ENCODE peak calls at places on chromosomes 3 and 15, in seven cellular contexts. D, O, Q, F, L, A and M are unnamed samples.

GRCh38 chr15:57861039-57861638 is 154.6 kb downstream of the POLR2M start:
- DNase-seq in D (peak), O (peak), Q (peak), F (peak), L (peak), A (peak), M (no peak)

GRCh38 chr3:140421884-140422283 is 256.0 kb upstream of the TRIM42 start:
- DNase-seq in D (no peak), O (no peak), Q (no peak), F (no peak), L (no peak), A (no peak), M (no peak)

GRCh38 chr15:27427386-27427785 is 456.4 kb downstream of the GABRG3 start:
- DNase-seq in D (no peak), O (no peak), Q (no peak), F (no peak), L (no peak), A (no peak), M (no peak)

GRCh38 chr15:66832679-66833078 is 130.6 kb downstream of the SMAD6 start:
- DNase-seq in D (no peak), O (no peak), Q (no peak), F (no peak), L (no peak), A (no peak), M (no peak)

GRCh38 chr15:64930778-64931240 is 19.1 kb downstream of the ANKDD1A start:
- DNase-seq in D (no peak), O (no peak), Q (no peak), F (no peak), L (no peak), A (no peak), M (peak)

GRCh38 chr3:87225659-87226058 is 1.4 kb upstream of the CHMP2B start:
- DNase-seq in D (no peak), O (no peak), Q (no peak), F (no peak), L (no peak), A (no peak), M (no peak)

GRCh38 chr3:112308151-112308911 is 14.3 kb upstream of the SLC9C1 start:
- DNase-seq in D (no peak), O (no peak), Q (peak), F (no peak), L (no peak), A (peak), M (no peak)

GRCh38 chr3:33461097-33461496 is 20.9 kb upstream of the UBP1 start:
- DNase-seq in D (no peak), O (no peak), Q (no peak), F (no peak), L (no peak), A (no peak), M (no peak)

GRCh38 chr3:85760342-85760741 is 801.6 kb downstream of the CADM2 start:
- DNase-seq in D (no peak), O (no peak), Q (no peak), F (no peak), L (no peak), A (no peak), M (no peak)

GRCh38 chr3:12195231-12195630 is 36.5 kb upstream of the TIMP4 start:
- DNase-seq in D (no peak), O (no peak), Q (no peak), F (no peak), L (no peak), A (peak), M (no peak)

GRCh38 chr3:111035896-111036295 is 35.7 kb upstream of the NECTIN3 start:
- DNase-seq in D (no peak), O (no peak), Q (no peak), F (no peak), L (no peak), A (no peak), M (no peak)